ENCODE peak calls at places on chromosomes 13 and 19, in eight cellular contexts. One of them, this sample, is unnamed.

GRCh38 chr13:40613192-40613818 is 53.1 kb downstream of the FOXO1 start:
- DNase-seq in HepG2: no peak
- DNase-seq in ovary: no peak
- DNase-seq in breast epithelium: no peak
- DNase-seq in pancreas: peak; percentile 30
- DNase-seq in suprapubic skin: no peak
- DNase-seq in tibial nerve: no peak
- DNase-seq in transverse colon: peak; percentile 63
- DNase-seq in this sample: peak; percentile 29

GRCh38 chr19:4669723-4670480 is at the start of gene MYDGF:
- DNase-seq in HepG2: peak; percentile 70
- DNase-seq in ovary: peak; percentile 92
- DNase-seq in breast epithelium: peak; percentile 77
- DNase-seq in pancreas: peak; percentile 92
- DNase-seq in suprapubic skin: peak; percentile 97
- DNase-seq in tibial nerve: peak; percentile 81
- DNase-seq in transverse colon: peak; percentile 94
- DNase-seq in this sample: peak; percentile 96

GRCh38 chr13:92602560-92602959 is 624.0 kb upstream of the GPC6 start:
- DNase-seq in HepG2: no peak
- DNase-seq in ovary: no peak
- DNase-seq in breast epithelium: no peak
- DNase-seq in pancreas: no peak
- DNase-seq in suprapubic skin: no peak
- DNase-seq in tibial nerve: no peak
- DNase-seq in transverse colon: no peak
- DNase-seq in this sample: no peak

GRCh38 chr13:70541451-70541850 is 433.2 kb upstream of the KLHL1 start:
- DNase-seq in HepG2: no peak
- DNase-seq in ovary: no peak
- DNase-seq in breast epithelium: no peak
- DNase-seq in pancreas: no peak
- DNase-seq in suprapubic skin: no peak
- DNase-seq in tibial nerve: no peak
- DNase-seq in transverse colon: no peak
- DNase-seq in this sample: no peak

GRCh38 chr13:69600811-69601210 is 506.8 kb upstream of the ATXN8OS start:
- DNase-seq in HepG2: no peak
- DNase-seq in ovary: no peak
- DNase-seq in breast epithelium: no peak
- DNase-seq in pancreas: no peak
- DNase-seq in suprapubic skin: no peak
- DNase-seq in tibial nerve: no peak
- DNase-seq in transverse colon: no peak
- DNase-seq in this sample: no peak

GRCh38 chr13:19781526-19781925 is 1.2 kb downstream of the PSPC1 start:
- DNase-seq in HepG2: no peak
- DNase-seq in ovary: no peak
- DNase-seq in breast epithelium: no peak
- DNase-seq in pancreas: no peak
- DNase-seq in suprapubic skin: no peak
- DNase-seq in tibial nerve: no peak
- DNase-seq in transverse colon: no peak
- DNase-seq in this sample: no peak

GRCh38 chr13:113900646-113901045 is 36.8 kb upstream of the GAS6 start:
- DNase-seq in HepG2: no peak
- DNase-seq in ovary: no peak
- DNase-seq in breast epithelium: peak; percentile 17
- DNase-seq in pancreas: no peak
- DNase-seq in suprapubic skin: no peak
- DNase-seq in tibial nerve: no peak
- DNase-seq in transverse colon: no peak
- DNase-seq in this sample: no peak

GRCh38 chr19:36805364-36805763 is 32.8 kb upstream of the ZNF850 start:
- DNase-seq in HepG2: no peak
- DNase-seq in ovary: no peak
- DNase-seq in breast epithelium: no peak
- DNase-seq in pancreas: no peak
- DNase-seq in suprapubic skin: no peak
- DNase-seq in tibial nerve: no peak
- DNase-seq in transverse colon: no peak
- DNase-seq in this sample: no peak

GRCh38 chr13:20402881-20403280 is 122.8 kb downstream of the CRYL1 start:
- DNase-seq in HepG2: no peak
- DNase-seq in ovary: no peak
- DNase-seq in breast epithelium: no peak
- DNase-seq in pancreas: no peak
- DNase-seq in suprapubic skin: no peak
- DNase-seq in tibial nerve: no peak
- DNase-seq in transverse colon: no peak
- DNase-seq in this sample: no peak

DNA sequence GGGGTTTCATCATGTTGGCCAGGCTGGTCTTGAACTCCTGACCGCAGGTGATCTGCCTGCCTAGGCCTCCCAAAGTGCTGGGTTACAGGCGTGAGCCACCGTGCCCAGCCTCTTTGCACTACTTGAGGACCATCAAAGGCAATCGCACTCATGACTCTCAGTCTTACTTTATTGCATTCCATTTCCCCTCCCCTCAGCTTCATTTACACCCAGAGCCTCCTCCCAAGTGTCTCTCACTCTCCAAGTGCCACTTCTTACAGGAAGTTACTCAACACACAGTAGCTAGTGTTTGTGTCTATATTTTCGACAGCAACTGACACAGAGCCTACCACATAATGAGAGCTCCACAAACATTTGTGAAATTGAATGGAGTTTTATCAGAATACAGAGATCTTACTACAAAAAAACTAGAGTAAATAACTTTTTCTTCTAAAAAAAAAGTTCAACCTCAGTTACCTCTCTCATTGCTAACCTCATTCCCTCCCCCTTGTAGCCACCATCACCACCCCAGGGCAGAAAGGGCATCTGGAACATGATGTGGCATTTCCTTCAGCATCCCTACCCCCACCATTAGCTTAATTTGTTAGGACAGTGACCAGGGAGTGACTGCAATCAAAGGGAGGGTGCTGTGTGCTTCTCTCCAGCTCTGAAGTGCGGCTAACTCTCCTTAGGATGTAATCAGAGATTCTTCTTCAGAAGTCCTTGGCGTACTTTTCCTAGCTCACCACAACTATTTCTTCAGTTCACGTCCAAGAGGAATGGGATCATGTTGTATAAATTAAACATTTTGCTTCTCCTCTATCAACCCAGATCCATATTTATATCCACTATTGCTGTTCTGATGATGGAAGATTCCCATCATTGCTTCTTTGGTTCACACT is 17.0 kb upstream of the RUBCNL start:
- DNase-seq in HepG2: no peak
- DNase-seq in ovary: no peak
- DNase-seq in breast epithelium: no peak
- DNase-seq in pancreas: no peak
- DNase-seq in suprapubic skin: no peak
- DNase-seq in tibial nerve: no peak
- DNase-seq in transverse colon: no peak
- DNase-seq in this sample: no peak
- H3K27ac ChIP-seq in HepG2: no peak overlapping the region
- H3K27ac ChIP-seq in ovary: no peak overlapping the region
- H3K27ac ChIP-seq in breast epithelium: no peak overlapping the region
- H3K27ac ChIP-seq in pancreas: peak overlapping the region; percentile 16
- H3K27ac ChIP-seq in suprapubic skin: peak overlapping the region; percentile 32
- H3K27ac ChIP-seq in tibial nerve: no peak overlapping the region
- H3K27ac ChIP-seq in transverse colon: no peak overlapping the region
- H3K27ac ChIP-seq in this sample: no peak overlapping the region

GRCh38 chr19:17304386-17305047 is 1.2 kb upstream of the MRPL34 start:
- DNase-seq in HepG2: no peak
- DNase-seq in ovary: no peak
- DNase-seq in breast epithelium: peak; percentile 61
- DNase-seq in pancreas: no peak
- DNase-seq in suprapubic skin: no peak
- DNase-seq in tibial nerve: no peak
- DNase-seq in transverse colon: no peak
- DNase-seq in this sample: peak; percentile 49

GRCh38 chr19:17303940-17304267 is 679 bp upstream of the ABHD8 start:
- DNase-seq in HepG2: no peak
- DNase-seq in ovary: peak; percentile 56
- DNase-seq in breast epithelium: no peak
- DNase-seq in pancreas: no peak
- DNase-seq in suprapubic skin: no peak
- DNase-seq in tibial nerve: no peak
- DNase-seq in transverse colon: no peak
- DNase-seq in this sample: no peak

GRCh38 chr19:17305211-17305516 is 508 bp upstream of the MRPL34 start:
- DNase-seq in HepG2: no peak
- DNase-seq in ovary: no peak
- DNase-seq in breast epithelium: no peak
- DNase-seq in pancreas: no peak
- DNase-seq in suprapubic skin: no peak
- DNase-seq in tibial nerve: no peak
- DNase-seq in transverse colon: no peak
- DNase-seq in this sample: no peak

GRCh38 chr19:17302391-17303166 is 646 bp downstream of the ABHD8 start:
- DNase-seq in HepG2: no peak
- DNase-seq in ovary: peak; percentile 71
- DNase-seq in breast epithelium: no peak
- DNase-seq in pancreas: peak; percentile 47
- DNase-seq in suprapubic skin: no peak
- DNase-seq in tibial nerve: no peak
- DNase-seq in transverse colon: no peak
- DNase-seq in this sample: no peak

GRCh38 chr19:17303167-17303939 is at the start of gene ABHD8:
- DNase-seq in HepG2: peak; percentile 93
- DNase-seq in ovary: peak; percentile 98
- DNase-seq in breast epithelium: peak; percentile 96
- DNase-seq in pancreas: peak; percentile 96
- DNase-seq in suprapubic skin: peak; percentile 98
- DNase-seq in tibial nerve: peak; percentile 91
- DNase-seq in transverse colon: peak; percentile 98
- DNase-seq in this sample: peak; percentile 99
- H3K4me1 ChIP-seq in HepG2: peaks cover 33% of the 10 kb centered on the region
- H3K4me1 ChIP-seq in ovary: peaks cover 7% of the 10 kb centered on the region
- H3K4me1 ChIP-seq in breast epithelium: peaks cover 31% of the 10 kb centered on the region
- H3K4me1 ChIP-seq in pancreas: peaks cover 30% of the 10 kb centered on the region
- H3K4me1 ChIP-seq in suprapubic skin: peaks cover 50% of the 10 kb centered on the region
- H3K4me1 ChIP-seq in tibial nerve: peaks cover 31% of the 10 kb centered on the region
- H3K4me1 ChIP-seq in transverse colon: peaks cover 34% of the 10 kb centered on the region
- H3K4me1 ChIP-seq in this sample: peaks cover 47% of the 10 kb centered on the region

GRCh38 chr19:1859319-1859718 is 4.1 kb downstream of the KLF16 start:
- DNase-seq in HepG2: no peak
- DNase-seq in ovary: no peak
- DNase-seq in breast epithelium: no peak
- DNase-seq in pancreas: no peak
- DNase-seq in suprapubic skin: no peak
- DNase-seq in tibial nerve: no peak
- DNase-seq in transverse colon: no peak
- DNase-seq in this sample: peak; percentile 77
- H3K27ac ChIP-seq in HepG2: peak overlapping the region; percentile 80
- H3K27ac ChIP-seq in ovary: peak overlapping the region; percentile 27
- H3K27ac ChIP-seq in breast epithelium: peak overlapping the region; percentile 75
- H3K27ac ChIP-seq in pancreas: no peak overlapping the region
- H3K27ac ChIP-seq in suprapubic skin: peak overlapping the region; percentile 26
- H3K27ac ChIP-seq in tibial nerve: peak overlapping the region; percentile 85
- H3K27ac ChIP-seq in transverse colon: peak overlapping the region; percentile 91
- H3K27ac ChIP-seq in this sample: no peak overlapping the region

GRCh38 chr13:33640832-33641231 is 177.1 kb upstream of the RFC3 start:
- DNase-seq in HepG2: peak; percentile 90
- DNase-seq in ovary: no peak
- DNase-seq in breast epithelium: no peak
- DNase-seq in pancreas: no peak
- DNase-seq in suprapubic skin: no peak
- DNase-seq in tibial nerve: no peak
- DNase-seq in transverse colon: no peak
- DNase-seq in this sample: no peak

GRCh38 chr13:33645591-33646554 is 172.1 kb upstream of the RFC3 start:
- DNase-seq in HepG2: no peak
- DNase-seq in ovary: no peak
- DNase-seq in breast epithelium: no peak
- DNase-seq in pancreas: no peak
- DNase-seq in suprapubic skin: no peak
- DNase-seq in tibial nerve: no peak
- DNase-seq in transverse colon: no peak
- DNase-seq in this sample: no peak

GRCh38 chr13:33639640-33640080 is 178.3 kb upstream of the RFC3 start:
- DNase-seq in HepG2: peak; percentile 43
- DNase-seq in ovary: no peak
- DNase-seq in breast epithelium: no peak
- DNase-seq in pancreas: no peak
- DNase-seq in suprapubic skin: no peak
- DNase-seq in tibial nerve: no peak
- DNase-seq in transverse colon: no peak
- DNase-seq in this sample: no peak

GRCh38 chr13:33644607-33645543 is 173.1 kb upstream of the RFC3 start:
- DNase-seq in HepG2: no peak
- DNase-seq in ovary: no peak
- DNase-seq in breast epithelium: no peak
- DNase-seq in pancreas: no peak
- DNase-seq in suprapubic skin: no peak
- DNase-seq in tibial nerve: no peak
- DNase-seq in transverse colon: no peak
- DNase-seq in this sample: peak; percentile 40

GRCh38 chr13:33642374-33643065 is 175.4 kb upstream of the RFC3 start:
- DNase-seq in HepG2: peak; percentile 99
- DNase-seq in ovary: peak; percentile 77
- DNase-seq in breast epithelium: peak; percentile 48
- DNase-seq in pancreas: no peak
- DNase-seq in suprapubic skin: no peak
- DNase-seq in tibial nerve: peak; percentile 33
- DNase-seq in transverse colon: peak; percentile 43
- DNase-seq in this sample: peak; percentile 80
- H3K4me1 ChIP-seq in HepG2: peaks cover 90% of the 10 kb centered on the region
- H3K4me1 ChIP-seq in ovary: peaks cover 35% of the 10 kb centered on the region
- H3K4me1 ChIP-seq in breast epithelium: no peaks in the 10 kb centered on the region
- H3K4me1 ChIP-seq in pancreas: peaks cover 21% of the 10 kb centered on the region
- H3K4me1 ChIP-seq in suprapubic skin: peaks cover 35% of the 10 kb centered on the region
- H3K4me1 ChIP-seq in tibial nerve: peaks cover 16% of the 10 kb centered on the region
- H3K4me1 ChIP-seq in transverse colon: peaks cover 10% of the 10 kb centered on the region
- H3K4me1 ChIP-seq in this sample: peaks cover 41% of the 10 kb centered on the region

DNA sequence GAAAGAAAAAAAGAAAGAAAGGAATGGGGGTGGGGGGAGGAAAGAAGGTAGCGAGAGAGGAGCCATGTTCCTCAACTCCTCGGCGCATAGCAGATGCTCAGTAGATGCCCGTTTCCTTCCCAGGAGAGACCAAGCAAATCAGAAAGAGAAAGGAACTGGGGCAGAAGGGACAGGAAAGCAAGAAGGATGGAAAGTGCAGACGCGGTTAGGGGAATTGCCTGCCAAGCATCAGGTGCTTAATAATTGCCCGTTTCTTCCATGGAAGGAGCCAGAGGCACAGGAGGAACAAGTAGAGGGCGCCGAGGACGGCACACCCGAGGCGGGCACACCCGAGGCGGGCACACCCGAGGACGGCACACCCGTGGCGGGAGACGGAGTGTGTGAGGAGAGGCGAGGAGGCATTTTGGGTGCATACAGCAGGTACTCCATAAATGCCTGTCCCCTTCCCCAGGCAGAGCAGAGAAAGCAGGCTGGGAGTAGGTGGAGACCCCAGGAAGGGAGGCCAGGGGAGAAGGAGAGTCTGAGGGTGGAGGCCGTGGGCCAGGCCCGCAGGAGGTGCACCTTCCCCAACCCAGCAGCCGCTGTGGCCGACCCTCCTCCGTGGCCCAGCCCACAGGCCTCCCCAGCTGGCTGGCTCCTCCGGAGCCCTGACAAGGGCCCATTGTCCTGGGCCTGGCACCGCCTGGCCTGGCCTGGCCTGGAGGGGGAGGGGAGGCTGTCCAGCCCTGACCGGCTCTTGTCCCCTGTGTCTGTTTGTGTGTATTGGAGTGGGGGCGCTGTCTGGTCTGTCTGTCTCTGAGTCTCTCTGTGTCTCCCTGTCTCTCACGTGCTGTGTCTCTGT is 14.6 kb downstream of the JOSD2 start:
- DNase-seq in HepG2: peak; percentile 67
- DNase-seq in ovary: no peak
- DNase-seq in breast epithelium: no peak
- DNase-seq in pancreas: no peak
- DNase-seq in suprapubic skin: no peak
- DNase-seq in tibial nerve: no peak
- DNase-seq in transverse colon: no peak
- DNase-seq in this sample: no peak
- H3K27ac ChIP-seq in HepG2: no peak overlapping the region
- H3K27ac ChIP-seq in ovary: no peak overlapping the region
- H3K27ac ChIP-seq in breast epithelium: no peak overlapping the region
- H3K27ac ChIP-seq in pancreas: no peak overlapping the region
- H3K27ac ChIP-seq in suprapubic skin: no peak overlapping the region
- H3K27ac ChIP-seq in tibial nerve: no peak overlapping the region
- H3K27ac ChIP-seq in transverse colon: no peak overlapping the region
- H3K27ac ChIP-seq in this sample: no peak overlapping the region